ENCODE peak calls at places on chromosomes 11 and 22, in six cellular contexts. One of them, this sample, is unnamed.

GRCh38 chr22:39080052-39080762 is 3.1 kb downstream of the APOBEC3G start:
- DNase-seq in activated T-helper 1 cell treated with anti-CD3 and anti-CD28 coated beads, Interleukin-12 subunit alpha, Interleukin-12 subunit beta, Interleukin-2, Interleukin-4 antibody, amounts not matched to agents 30 ng/mL and 10 ng/mL and 1 ng/mL, durations not matched to agents 14 hours and 24 hours and 36 hours: no peak
- DNase-seq in NCI-H2081: no peak
- DNase-seq in body of pancreas: no peak
- DNase-seq in HuH-7.5: no peak
- DNase-seq in osteocyte: no peak
- DNase-seq in this sample: no peak

GRCh38 chr11:117950320-117950719 is 21.1 kb upstream of the TMPRSS13 start:
- DNase-seq in body of pancreas: no peak
- DNase-seq in activated T-helper 1 cell treated with anti-CD3 and anti-CD28 coated beads, Interleukin-12 subunit alpha, Interleukin-12 subunit beta, Interleukin-2, Interleukin-4 antibody, amounts not matched to agents 30 ng/mL and 10 ng/mL and 1 ng/mL, durations not matched to agents 14 hours and 24 hours and 36 hours: peak; percentile 57
- DNase-seq in osteocyte: peak; percentile 46
- DNase-seq in NCI-H2081: no peak
- DNase-seq in HuH-7.5: no peak
- DNase-seq in this sample: no peak

GRCh38 chr22:32964411-32965057 is 93.6 kb downstream of the SYN3 start:
- DNase-seq in activated T-helper 1 cell treated with anti-CD3 and anti-CD28 coated beads, Interleukin-12 subunit alpha, Interleukin-12 subunit beta, Interleukin-2, Interleukin-4 antibody, amounts not matched to agents 30 ng/mL and 10 ng/mL and 1 ng/mL, durations not matched to agents 14 hours and 24 hours and 36 hours: no peak
- DNase-seq in body of pancreas: no peak
- DNase-seq in NCI-H2081: no peak
- DNase-seq in HuH-7.5: no peak
- DNase-seq in osteocyte: no peak
- DNase-seq in this sample: no peak

GRCh38 chr11:119538748-119539147 is 115.8 kb upstream of the THY1 start:
- DNase-seq in HuH-7.5: no peak
- DNase-seq in NCI-H2081: no peak
- DNase-seq in osteocyte: no peak
- DNase-seq in body of pancreas: no peak
- DNase-seq in activated T-helper 1 cell treated with anti-CD3 and anti-CD28 coated beads, Interleukin-12 subunit alpha, Interleukin-12 subunit beta, Interleukin-2, Interleukin-4 antibody, amounts not matched to agents 30 ng/mL and 10 ng/mL and 1 ng/mL, durations not matched to agents 14 hours and 24 hours and 36 hours: no peak
- DNase-seq in this sample: no peak

GRCh38 chr11:45568031-45568430 is 97.4 kb downstream of the CHST1 start:
- DNase-seq in body of pancreas: no peak
- DNase-seq in HuH-7.5: no peak
- DNase-seq in NCI-H2081: no peak
- DNase-seq in osteocyte: no peak
- DNase-seq in activated T-helper 1 cell treated with anti-CD3 and anti-CD28 coated beads, Interleukin-12 subunit alpha, Interleukin-12 subunit beta, Interleukin-2, Interleukin-4 antibody, amounts not matched to agents 30 ng/mL and 10 ng/mL and 1 ng/mL, durations not matched to agents 14 hours and 24 hours and 36 hours: no peak
- DNase-seq in this sample: no peak

GRCh38 chr22:25048659-25049657 is 96.4 kb downstream of the KIAA1671 start:
- DNase-seq in NCI-H2081: peak; percentile 51
- DNase-seq in HuH-7.5: peak; percentile 84
- DNase-seq in osteocyte: no peak
- DNase-seq in body of pancreas: peak; percentile 78
- DNase-seq in activated T-helper 1 cell treated with anti-CD3 and anti-CD28 coated beads, Interleukin-12 subunit alpha, Interleukin-12 subunit beta, Interleukin-2, Interleukin-4 antibody, amounts not matched to agents 30 ng/mL and 10 ng/mL and 1 ng/mL, durations not matched to agents 14 hours and 24 hours and 36 hours: peak; percentile 58
- DNase-seq in this sample: peak; percentile 69

GRCh38 chr11:105968021-105968697 is 53.9 kb downstream of the MSANTD4 start:
- DNase-seq in osteocyte: no peak
- DNase-seq in NCI-H2081: no peak
- DNase-seq in HuH-7.5: no peak
- DNase-seq in activated T-helper 1 cell treated with anti-CD3 and anti-CD28 coated beads, Interleukin-12 subunit alpha, Interleukin-12 subunit beta, Interleukin-2, Interleukin-4 antibody, amounts not matched to agents 30 ng/mL and 10 ng/mL and 1 ng/mL, durations not matched to agents 14 hours and 24 hours and 36 hours: no peak
- DNase-seq in body of pancreas: no peak
- DNase-seq in this sample: no peak

GRCh38 chr11:60858236-60858635 is 2.5 kb upstream of the PTGDR2 start:
- DNase-seq in osteocyte: no peak
- DNase-seq in body of pancreas: no peak
- DNase-seq in activated T-helper 1 cell treated with anti-CD3 and anti-CD28 coated beads, Interleukin-12 subunit alpha, Interleukin-12 subunit beta, Interleukin-2, Interleukin-4 antibody, amounts not matched to agents 30 ng/mL and 10 ng/mL and 1 ng/mL, durations not matched to agents 14 hours and 24 hours and 36 hours: no peak
- DNase-seq in HuH-7.5: no peak
- DNase-seq in NCI-H2081: no peak
- DNase-seq in this sample: no peak